ENCODE peak calls at places on chromosomes 1 and 21, in ten cellular contexts. One of them, this sample, is unnamed.

GRCh38 chr1:112925015-112925414 is 31.0 kb downstream of the SLC16A1 start:
- DNase-seq in Kasumi-1: no peak
- DNase-seq in activated T-cell treated with anti-CD3 and anti-CD28 coated beads, Interleukin-2, amount 50 U/mL, for 24 hours: no peak
- DNase-seq in AML-193: no peak
- DNase-seq in SK-MEL-5: no peak
- DNase-seq in WTC11: no peak
- DNase-seq in adipocyte: no peak
- DNase-seq in ovary: no peak
- DNase-seq in adrenal gland: no peak
- DNase-seq in HCEC 1CT: no peak
- DNase-seq in this sample: no peak

GRCh38 chr1:17553970-17554369 is 14.5 kb downstream of the ARHGEF10L start:
- DNase-seq in activated T-cell treated with anti-CD3 and anti-CD28 coated beads, Interleukin-2, amount 50 U/mL, for 24 hours: no peak
- DNase-seq in WTC11: no peak
- DNase-seq in adrenal gland: no peak
- DNase-seq in HCEC 1CT: peak
- DNase-seq in ovary: no peak
- DNase-seq in AML-193: no peak
- DNase-seq in Kasumi-1: no peak
- DNase-seq in SK-MEL-5: no peak
- DNase-seq in adipocyte: peak
- DNase-seq in this sample: no peak

GRCh38 chr1:52533710-52534109 is 19.2 kb downstream of the TUT4 start:
- DNase-seq in AML-193: no peak
- DNase-seq in SK-MEL-5: no peak
- DNase-seq in ovary: no peak
- DNase-seq in activated T-cell treated with anti-CD3 and anti-CD28 coated beads, Interleukin-2, amount 50 U/mL, for 24 hours: no peak
- DNase-seq in HCEC 1CT: no peak
- DNase-seq in WTC11: no peak
- DNase-seq in adipocyte: no peak
- DNase-seq in Kasumi-1: no peak
- DNase-seq in adrenal gland: no peak
- DNase-seq in this sample: no peak

GRCh38 chr1:203326830-203327683 is 21.7 kb downstream of the BTG2 start:
- DNase-seq in activated T-cell treated with anti-CD3 and anti-CD28 coated beads, Interleukin-2, amount 50 U/mL, for 24 hours: peak
- DNase-seq in adipocyte: peak
- DNase-seq in SK-MEL-5: peak
- DNase-seq in WTC11: peak
- DNase-seq in ovary: peak
- DNase-seq in HCEC 1CT: peak
- DNase-seq in Kasumi-1: peak
- DNase-seq in adrenal gland: peak
- DNase-seq in AML-193: peak
- DNase-seq in this sample: peak

GRCh38 chr1:24503003-24503751 is 541 bp downstream of the RCAN3 start:
- DNase-seq in activated T-cell treated with anti-CD3 and anti-CD28 coated beads, Interleukin-2, amount 50 U/mL, for 24 hours: peak
- DNase-seq in adipocyte: peak
- DNase-seq in ovary: no peak
- DNase-seq in HCEC 1CT: peak
- DNase-seq in WTC11: no peak
- DNase-seq in adrenal gland: no peak
- DNase-seq in Kasumi-1: no peak
- DNase-seq in SK-MEL-5: no peak
- DNase-seq in AML-193: no peak
- DNase-seq in this sample: no peak

GRCh38 chr21:31888936-31889371 is 16.1 kb downstream of the HUNK start:
- DNase-seq in activated T-cell treated with anti-CD3 and anti-CD28 coated beads, Interleukin-2, amount 50 U/mL, for 24 hours: no peak
- DNase-seq in HCEC 1CT: no peak
- DNase-seq in adrenal gland: no peak
- DNase-seq in SK-MEL-5: no peak
- DNase-seq in ovary: no peak
- DNase-seq in AML-193: no peak
- DNase-seq in WTC11: no peak
- DNase-seq in adipocyte: peak
- DNase-seq in Kasumi-1: no peak
- DNase-seq in this sample: no peak

GRCh38 chr1:182888736-182889531 is 49.8 kb downstream of the DHX9 start:
- DNase-seq in adrenal gland: no peak
- DNase-seq in adipocyte: peak
- DNase-seq in AML-193: no peak
- DNase-seq in SK-MEL-5: no peak
- DNase-seq in activated T-cell treated with anti-CD3 and anti-CD28 coated beads, Interleukin-2, amount 50 U/mL, for 24 hours: no peak
- DNase-seq in Kasumi-1: no peak
- DNase-seq in WTC11: no peak
- DNase-seq in ovary: no peak
- DNase-seq in HCEC 1CT: peak
- DNase-seq in this sample: no peak

GRCh38 chr1:2046225-2046917 is 3.8 kb upstream of the PRKCZ start:
- DNase-seq in adipocyte: peak
- DNase-seq in Kasumi-1: no peak
- DNase-seq in ovary: no peak
- DNase-seq in activated T-cell treated with anti-CD3 and anti-CD28 coated beads, Interleukin-2, amount 50 U/mL, for 24 hours: peak
- DNase-seq in AML-193: no peak
- DNase-seq in adrenal gland: peak
- DNase-seq in WTC11: peak
- DNase-seq in HCEC 1CT: no peak
- DNase-seq in SK-MEL-5: peak
- DNase-seq in this sample: peak

GRCh38 chr1:10888289-10888688 is 91.8 kb upstream of the CASZ1 start:
- DNase-seq in activated T-cell treated with anti-CD3 and anti-CD28 coated beads, Interleukin-2, amount 50 U/mL, for 24 hours: no peak
- DNase-seq in HCEC 1CT: no peak
- DNase-seq in Kasumi-1: no peak
- DNase-seq in adrenal gland: no peak
- DNase-seq in AML-193: no peak
- DNase-seq in SK-MEL-5: no peak
- DNase-seq in ovary: no peak
- DNase-seq in WTC11: peak
- DNase-seq in adipocyte: no peak
- DNase-seq in this sample: no peak

GRCh38 chr1:18234790-18235242 is 127.2 kb downstream of the IGSF21 start:
- DNase-seq in SK-MEL-5: peak
- DNase-seq in WTC11: peak
- DNase-seq in activated T-cell treated with anti-CD3 and anti-CD28 coated beads, Interleukin-2, amount 50 U/mL, for 24 hours: no peak
- DNase-seq in ovary: no peak
- DNase-seq in adipocyte: peak
- DNase-seq in AML-193: peak
- DNase-seq in Kasumi-1: peak
- DNase-seq in adrenal gland: peak
- DNase-seq in HCEC 1CT: no peak
- DNase-seq in this sample: peak

GRCh38 chr1:220698607-220699016 is 8.4 kb downstream of the C1orf115 start:
- DNase-seq in adipocyte: no peak
- DNase-seq in SK-MEL-5: no peak
- DNase-seq in activated T-cell treated with anti-CD3 and anti-CD28 coated beads, Interleukin-2, amount 50 U/mL, for 24 hours: no peak
- DNase-seq in HCEC 1CT: no peak
- DNase-seq in ovary: no peak
- DNase-seq in Kasumi-1: no peak
- DNase-seq in adrenal gland: no peak
- DNase-seq in WTC11: no peak
- DNase-seq in AML-193: no peak
- DNase-seq in this sample: no peak

GRCh38 chr1:41448831-41449230 is 35.7 kb downstream of the EDN2 start:
- DNase-seq in adrenal gland: no peak
- DNase-seq in activated T-cell treated with anti-CD3 and anti-CD28 coated beads, Interleukin-2, amount 50 U/mL, for 24 hours: no peak
- DNase-seq in HCEC 1CT: no peak
- DNase-seq in SK-MEL-5: no peak
- DNase-seq in WTC11: no peak
- DNase-seq in adipocyte: peak
- DNase-seq in ovary: no peak
- DNase-seq in AML-193: no peak
- DNase-seq in Kasumi-1: no peak
- DNase-seq in this sample: no peak

GRCh38 chr1:43324810-43325209 is 12.8 kb upstream of the MPL start:
- DNase-seq in SK-MEL-5: no peak
- DNase-seq in adrenal gland: no peak
- DNase-seq in AML-193: no peak
- DNase-seq in HCEC 1CT: no peak
- DNase-seq in adipocyte: no peak
- DNase-seq in activated T-cell treated with anti-CD3 and anti-CD28 coated beads, Interleukin-2, amount 50 U/mL, for 24 hours: no peak
- DNase-seq in ovary: no peak
- DNase-seq in WTC11: no peak
- DNase-seq in Kasumi-1: no peak
- DNase-seq in this sample: no peak

GRCh38 chr21:45499201-45499750 is 43.0 kb downstream of the SLC19A1 start:
- DNase-seq in adipocyte: no peak
- DNase-seq in Kasumi-1: no peak
- DNase-seq in AML-193: no peak
- DNase-seq in WTC11: no peak
- DNase-seq in activated T-cell treated with anti-CD3 and anti-CD28 coated beads, Interleukin-2, amount 50 U/mL, for 24 hours: peak
- DNase-seq in SK-MEL-5: no peak
- DNase-seq in HCEC 1CT: no peak
- DNase-seq in adrenal gland: no peak
- DNase-seq in ovary: peak
- DNase-seq in this sample: no peak

GRCh38 chr1:155177918-155178281 is 4.3 kb downstream of the TRIM46 start:
- DNase-seq in WTC11: no peak
- DNase-seq in HCEC 1CT: no peak
- DNase-seq in SK-MEL-5: no peak
- DNase-seq in adrenal gland: peak
- DNase-seq in AML-193: no peak
- DNase-seq in adipocyte: no peak
- DNase-seq in ovary: peak
- DNase-seq in activated T-cell treated with anti-CD3 and anti-CD28 coated beads, Interleukin-2, amount 50 U/mL, for 24 hours: peak
- DNase-seq in Kasumi-1: no peak
- DNase-seq in this sample: no peak

GRCh38 chr1:153572569-153573015 is 6.9 kb upstream of the S100A2 start:
- DNase-seq in ovary: peak
- DNase-seq in adrenal gland: peak
- DNase-seq in activated T-cell treated with anti-CD3 and anti-CD28 coated beads, Interleukin-2, amount 50 U/mL, for 24 hours: peak
- DNase-seq in adipocyte: peak
- DNase-seq in SK-MEL-5: peak
- DNase-seq in HCEC 1CT: peak
- DNase-seq in Kasumi-1: peak
- DNase-seq in WTC11: peak
- DNase-seq in AML-193: peak
- DNase-seq in this sample: no peak

GRCh38 chr1:152344463-152344862 is 15.3 kb downstream of the FLG2 start:
- DNase-seq in adipocyte: no peak
- DNase-seq in ovary: no peak
- DNase-seq in adrenal gland: no peak
- DNase-seq in activated T-cell treated with anti-CD3 and anti-CD28 coated beads, Interleukin-2, amount 50 U/mL, for 24 hours: no peak
- DNase-seq in AML-193: no peak
- DNase-seq in Kasumi-1: no peak
- DNase-seq in SK-MEL-5: no peak
- DNase-seq in WTC11: no peak
- DNase-seq in HCEC 1CT: no peak
- DNase-seq in this sample: no peak

GRCh38 chr1:82086739-82087138 is 286.0 kb downstream of the ADGRL2 start:
- DNase-seq in AML-193: no peak
- DNase-seq in SK-MEL-5: no peak
- DNase-seq in HCEC 1CT: no peak
- DNase-seq in Kasumi-1: no peak
- DNase-seq in adrenal gland: no peak
- DNase-seq in adipocyte: peak
- DNase-seq in ovary: no peak
- DNase-seq in activated T-cell treated with anti-CD3 and anti-CD28 coated beads, Interleukin-2, amount 50 U/mL, for 24 hours: no peak
- DNase-seq in WTC11: no peak
- DNase-seq in this sample: no peak

GRCh38 chr1:38788937-38789336 is 70.6 kb downstream of the RRAGC start:
- DNase-seq in Kasumi-1: no peak
- DNase-seq in adrenal gland: no peak
- DNase-seq in WTC11: no peak
- DNase-seq in SK-MEL-5: no peak
- DNase-seq in activated T-cell treated with anti-CD3 and anti-CD28 coated beads, Interleukin-2, amount 50 U/mL, for 24 hours: no peak
- DNase-seq in HCEC 1CT: no peak
- DNase-seq in ovary: no peak
- DNase-seq in adipocyte: no peak
- DNase-seq in AML-193: no peak
- DNase-seq in this sample: no peak

GRCh38 chr1:115073298-115074087 is 15.8 kb downstream of the TSPAN2 start:
- DNase-seq in activated T-cell treated with anti-CD3 and anti-CD28 coated beads, Interleukin-2, amount 50 U/mL, for 24 hours: no peak
- DNase-seq in AML-193: no peak
- DNase-seq in Kasumi-1: no peak
- DNase-seq in adipocyte: no peak
- DNase-seq in HCEC 1CT: no peak
- DNase-seq in adrenal gland: no peak
- DNase-seq in WTC11: no peak
- DNase-seq in SK-MEL-5: no peak
- DNase-seq in ovary: no peak
- DNase-seq in this sample: no peak

GRCh38 chr1:84259376-84259775 is 42.1 kb upstream of the SAMD13 start:
- DNase-seq in SK-MEL-5: no peak
- DNase-seq in adipocyte: no peak
- DNase-seq in Kasumi-1: no peak
- DNase-seq in activated T-cell treated with anti-CD3 and anti-CD28 coated beads, Interleukin-2, amount 50 U/mL, for 24 hours: no peak
- DNase-seq in AML-193: no peak
- DNase-seq in WTC11: no peak
- DNase-seq in HCEC 1CT: no peak
- DNase-seq in ovary: no peak
- DNase-seq in adrenal gland: no peak
- DNase-seq in this sample: no peak

GRCh38 chr1:158003409-158003805 is 10.0 kb downstream of the KIRREL1 start:
- DNase-seq in activated T-cell treated with anti-CD3 and anti-CD28 coated beads, Interleukin-2, amount 50 U/mL, for 24 hours: no peak
- DNase-seq in ovary: no peak
- DNase-seq in Kasumi-1: no peak
- DNase-seq in adipocyte: peak
- DNase-seq in AML-193: no peak
- DNase-seq in WTC11: no peak
- DNase-seq in HCEC 1CT: no peak
- DNase-seq in SK-MEL-5: no peak
- DNase-seq in adrenal gland: peak
- DNase-seq in this sample: no peak

GRCh38 chr1:240414237-240414636 is 197.7 kb downstream of the GREM2 start:
- DNase-seq in WTC11: no peak
- DNase-seq in adrenal gland: no peak
- DNase-seq in Kasumi-1: no peak
- DNase-seq in AML-193: no peak
- DNase-seq in ovary: no peak
- DNase-seq in activated T-cell treated with anti-CD3 and anti-CD28 coated beads, Interleukin-2, amount 50 U/mL, for 24 hours: no peak
- DNase-seq in SK-MEL-5: no peak
- DNase-seq in adipocyte: peak
- DNase-seq in HCEC 1CT: peak
- DNase-seq in this sample: no peak

GRCh38 chr1:118963456-118964430 is 24.4 kb downstream of the TBX15 start:
- DNase-seq in ovary: no peak
- DNase-seq in WTC11: no peak
- DNase-seq in AML-193: no peak
- DNase-seq in SK-MEL-5: no peak
- DNase-seq in adrenal gland: no peak
- DNase-seq in HCEC 1CT: peak
- DNase-seq in activated T-cell treated with anti-CD3 and anti-CD28 coated beads, Interleukin-2, amount 50 U/mL, for 24 hours: no peak
- DNase-seq in Kasumi-1: no peak
- DNase-seq in adipocyte: peak
- DNase-seq in this sample: no peak

GRCh38 chr21:45618287-45618686 is 25.2 kb upstream of the PCBP3 start:
- DNase-seq in HCEC 1CT: peak
- DNase-seq in activated T-cell treated with anti-CD3 and anti-CD28 coated beads, Interleukin-2, amount 50 U/mL, for 24 hours: peak
- DNase-seq in AML-193: no peak
- DNase-seq in SK-MEL-5: no peak
- DNase-seq in adipocyte: no peak
- DNase-seq in adrenal gland: peak
- DNase-seq in Kasumi-1: no peak
- DNase-seq in WTC11: no peak
- DNase-seq in ovary: no peak
- DNase-seq in this sample: no peak